ENCODE peak calls at places on chromosomes 2 and 18, in six cellular contexts. One of them, this sample, is unnamed.

GRCh38 chr2:208358758-208359631 is 47.6 kb upstream of the PTH2R start:
- DNase-seq in naive B cell: no peak
- DNase-seq in omental fat pad: no peak
- DNase-seq in SJCRH30: no peak
- DNase-seq in MCF 10A: no peak
- DNase-seq in activated CD8-positive, alpha-beta memory T cell treated with anti-CD3 and anti-CD28 coated beads for 24 hours: no peak
- DNase-seq in this sample: no peak

GRCh38 chr2:216905649-216906048 is 45.8 kb upstream of the TNP1 start:
- DNase-seq in naive B cell: no peak
- DNase-seq in SJCRH30: no peak
- DNase-seq in MCF 10A: no peak
- DNase-seq in activated CD8-positive, alpha-beta memory T cell treated with anti-CD3 and anti-CD28 coated beads for 24 hours: no peak
- DNase-seq in omental fat pad: no peak
- DNase-seq in this sample: no peak

GRCh38 chr2:75133621-75134020 is 65.7 kb downstream of the TACR1 start:
- DNase-seq in naive B cell: no peak
- DNase-seq in MCF 10A: no peak
- DNase-seq in omental fat pad: no peak
- DNase-seq in SJCRH30: no peak
- DNase-seq in activated CD8-positive, alpha-beta memory T cell treated with anti-CD3 and anti-CD28 coated beads for 24 hours: no peak
- DNase-seq in this sample: no peak

GRCh38 chr2:68127358-68128242 is 30.1 kb upstream of the PNO1 start:
- DNase-seq in SJCRH30: no peak
- DNase-seq in MCF 10A: no peak
- DNase-seq in activated CD8-positive, alpha-beta memory T cell treated with anti-CD3 and anti-CD28 coated beads for 24 hours: no peak
- DNase-seq in omental fat pad: no peak
- DNase-seq in naive B cell: peak; percentile 10
- DNase-seq in this sample: no peak

GRCh38 chr18:22813648-22814328 is 119.3 kb upstream of the RBBP8 start:
- DNase-seq in MCF 10A: peak; percentile 73
- DNase-seq in SJCRH30: peak; percentile 37
- DNase-seq in naive B cell: peak; percentile 27
- DNase-seq in omental fat pad: no peak
- DNase-seq in activated CD8-positive, alpha-beta memory T cell treated with anti-CD3 and anti-CD28 coated beads for 24 hours: no peak
- DNase-seq in this sample: no peak

GRCh38 chr2:228581731-228582130 is 400.2 kb upstream of the SPHKAP start:
- DNase-seq in omental fat pad: no peak
- DNase-seq in SJCRH30: no peak
- DNase-seq in naive B cell: no peak
- DNase-seq in MCF 10A: no peak
- DNase-seq in activated CD8-positive, alpha-beta memory T cell treated with anti-CD3 and anti-CD28 coated beads for 24 hours: no peak
- DNase-seq in this sample: no peak

GRCh38 chr2:240896871-240897692 is 1.1 kb upstream of the MAB21L4 start:
- DNase-seq in naive B cell: no peak
- DNase-seq in activated CD8-positive, alpha-beta memory T cell treated with anti-CD3 and anti-CD28 coated beads for 24 hours: no peak
- DNase-seq in MCF 10A: peak; percentile 55
- DNase-seq in SJCRH30: no peak
- DNase-seq in omental fat pad: no peak
- DNase-seq in this sample: no peak

GRCh38 chr18:26919656-26920055 is 54.1 kb upstream of the AQP4 start:
- DNase-seq in naive B cell: no peak
- DNase-seq in omental fat pad: no peak
- DNase-seq in SJCRH30: peak; percentile 7
- DNase-seq in activated CD8-positive, alpha-beta memory T cell treated with anti-CD3 and anti-CD28 coated beads for 24 hours: no peak
- DNase-seq in MCF 10A: peak; percentile 32
- DNase-seq in this sample: no peak

GRCh38 chr2:113376935-113377445 is 60.5 kb upstream of the ZNG1B start:
- DNase-seq in activated CD8-positive, alpha-beta memory T cell treated with anti-CD3 and anti-CD28 coated beads for 24 hours: no peak
- DNase-seq in naive B cell: peak; percentile 75
- DNase-seq in SJCRH30: no peak
- DNase-seq in omental fat pad: no peak
- DNase-seq in MCF 10A: no peak
- DNase-seq in this sample: no peak

GRCh38 chr2:35410431-35411061 is 945.0 kb upstream of the CRIM1 start:
- DNase-seq in MCF 10A: peak; percentile 62
- DNase-seq in naive B cell: no peak
- DNase-seq in SJCRH30: peak; percentile 81
- DNase-seq in activated CD8-positive, alpha-beta memory T cell treated with anti-CD3 and anti-CD28 coated beads for 24 hours: peak; percentile 62
- DNase-seq in omental fat pad: no peak
- DNase-seq in this sample: no peak

GRCh38 chr2:219247678-219248642 is 2.7 kb downstream of the STK16 start:
- DNase-seq in SJCRH30: no peak
- DNase-seq in omental fat pad: no peak
- DNase-seq in MCF 10A: no peak
- DNase-seq in activated CD8-positive, alpha-beta memory T cell treated with anti-CD3 and anti-CD28 coated beads for 24 hours: peak; percentile 79
- DNase-seq in naive B cell: peak; percentile 55
- DNase-seq in this sample: no peak

GRCh38 chr2:56681659-56682396 is 498.0 kb downstream of the CCDC85A start:
- DNase-seq in naive B cell: no peak
- DNase-seq in activated CD8-positive, alpha-beta memory T cell treated with anti-CD3 and anti-CD28 coated beads for 24 hours: no peak
- DNase-seq in MCF 10A: no peak
- DNase-seq in omental fat pad: no peak
- DNase-seq in SJCRH30: no peak
- DNase-seq in this sample: no peak

GRCh38 chr2:113225505-113226259 is 51.9 kb downstream of the PSD4 start:
- DNase-seq in MCF 10A: no peak
- DNase-seq in SJCRH30: peak; percentile 91
- DNase-seq in activated CD8-positive, alpha-beta memory T cell treated with anti-CD3 and anti-CD28 coated beads for 24 hours: no peak
- DNase-seq in naive B cell: no peak
- DNase-seq in omental fat pad: no peak
- DNase-seq in this sample: no peak

GRCh38 chr2:109046925-109047508 is 58.0 kb upstream of the EDAR start:
- DNase-seq in MCF 10A: peak; percentile 48
- DNase-seq in omental fat pad: no peak
- DNase-seq in SJCRH30: no peak
- DNase-seq in naive B cell: no peak
- DNase-seq in activated CD8-positive, alpha-beta memory T cell treated with anti-CD3 and anti-CD28 coated beads for 24 hours: no peak
- DNase-seq in this sample: no peak

GRCh38 chr2:69453475-69454129 is 16.4 kb upstream of the NFU1 start:
- DNase-seq in activated CD8-positive, alpha-beta memory T cell treated with anti-CD3 and anti-CD28 coated beads for 24 hours: no peak
- DNase-seq in omental fat pad: no peak
- DNase-seq in naive B cell: no peak
- DNase-seq in MCF 10A: no peak
- DNase-seq in SJCRH30: peak; percentile 66
- DNase-seq in this sample: no peak

GRCh38 chr18:58691256-58691655 is 20.0 kb downstream of the MALT1 start:
- DNase-seq in activated CD8-positive, alpha-beta memory T cell treated with anti-CD3 and anti-CD28 coated beads for 24 hours: no peak
- DNase-seq in SJCRH30: no peak
- DNase-seq in naive B cell: no peak
- DNase-seq in omental fat pad: no peak
- DNase-seq in MCF 10A: peak; percentile 77
- DNase-seq in this sample: no peak

GRCh38 chr2:83817511-83817910 is 641.6 kb downstream of the SUCLG1 start:
- DNase-seq in activated CD8-positive, alpha-beta memory T cell treated with anti-CD3 and anti-CD28 coated beads for 24 hours: no peak
- DNase-seq in SJCRH30: peak; percentile 9
- DNase-seq in MCF 10A: peak; percentile 33
- DNase-seq in omental fat pad: no peak
- DNase-seq in naive B cell: no peak
- DNase-seq in this sample: no peak

This sample was measured in suprapubic skin.